ENCODE peak calls at places on chromosomes 4 and X, in seven cellular contexts. K is OCI-M1, E is T-helper 2 cell, P is endodermal cell, W is left lung, H is neural crest cell, J is fibroblast of mammary gland. Z is an unnamed sample.

GRCh38 chr4:165686756-165687155 is 186.3 kb upstream of the TLL1 start:
- DNase-seq in H (no peak), W (no peak), J (no peak), E (no peak), K (no peak), P (no peak), Z (no peak)

GRCh38 chr4:184824776-184825393 is 883 bp downstream of the ACSL1 start:
- DNase-seq in H (peak), P (peak), W (no peak), E (peak), K (peak), J (peak), Z (peak)

GRCh38 chr4:7876096-7876993 is 63.3 kb downstream of the AFAP1 start:
- DNase-seq in E (peak), P (peak), W (no peak), H (peak), J (peak), K (no peak), Z (no peak)

GRCh38 chr4:159410076-159410777 is 307.3 kb downstream of the RAPGEF2 start:
- DNase-seq in P (no peak), K (no peak), H (no peak), E (no peak), W (no peak), J (peak), Z (no peak)

GRCh38 chrX:47366051-47366722 is 4.2 kb upstream of the ZNF157 start:
- DNase-seq in E (peak), K (peak), H (peak), J (peak), P (peak), W (peak), Z (peak)

GRCh38 chr4:14867847-14868246 is 134.4 kb upstream of the CPEB2 start:
- DNase-seq in H (peak), K (no peak), E (no peak), W (no peak), J (no peak), P (peak), Z (no peak)

GRCh38 chr4:94827481-94828110 is 69.8 kb downstream of the BMPR1B start:
- DNase-seq in E (no peak), J (peak), W (no peak), H (no peak), K (peak), P (no peak), Z (no peak)

GRCh38 chrX:13088155-13088485 is 43.7 kb upstream of the FAM9C start:
- DNase-seq in K (no peak), P (no peak), H (no peak), E (peak), W (peak), J (no peak), Z (no peak)

GRCh38 chr4:77525538-77525937 is 80.1 kb upstream of the CXCL13 start:
- DNase-seq in J (no peak), W (no peak), K (no peak), P (no peak), H (no peak), E (no peak), Z (no peak)

GRCh38 chr4:156998500-156999174 is 27.0 kb upstream of the PDGFC start:
- DNase-seq in W (no peak), H (no peak), K (no peak), E (no peak), J (no peak), P (no peak), Z (no peak)

GRCh38 chr4:33091961-33092360 is 2371.8 kb downstream of the PCDH7 start:
- DNase-seq in K (no peak), W (no peak), P (no peak), H (no peak), E (no peak), J (peak), Z (no peak)

GRCh38 chr4:74189331-74190043 is 31.6 kb downstream of the MTHFD2L start:
- DNase-seq in K (peak), P (no peak), J (peak), H (no peak), E (peak), W (no peak), Z (no peak)

GRCh38 chrX:43585922-43586321 is 70.2 kb upstream of the MAOA start:
- DNase-seq in K (no peak), P (no peak), E (no peak), J (no peak), H (no peak), W (no peak), Z (no peak)

GRCh38 chr4:153115322-153116100 is 88.7 kb upstream of the TRIM2 start:
- DNase-seq in K (peak), J (peak), W (no peak), E (peak), P (no peak), H (no peak), Z (no peak)

GRCh38 chrX:2320580-2321327 is 180.0 kb downstream of the DHRSX start:
- DNase-seq in W (no peak), H (peak), K (no peak), P (no peak), E (no peak), J (peak), Z (no peak)

GRCh38 chr4:8829584-8829983 is 42.1 kb downstream of the HMX1 start:
- DNase-seq in E (no peak), K (no peak), W (peak), P (no peak), H (no peak), J (no peak), Z (peak)

Z was measured in suprapubic skin.